ENCODE peak calls at places on chromosomes 6 and 20, in ten cellular contexts. J is mucosa of descending colon; G is chondrocyte; A is CD4-positive, alpha-beta T cell; F is coronary artery; V is neural progenitor cell; B is B cell; E is transverse colon; M is thoracic aorta; Z is RWPE1. T is an unnamed sample.

GRCh38 chr6:88177961-88178464 is 11.9 kb upstream of the CNR1 start:
- DNase-seq in J (no peak), E (no peak), G (no peak), B (peak), F (no peak), M (no peak), V (no peak), Z (peak), A (no peak), T (no peak)

GRCh38 chr6:69456086-69456485 is 340.7 kb downstream of the LMBRD1 start:
- DNase-seq in M (no peak), A (no peak), Z (no peak), F (no peak), V (peak), B (no peak), E (no peak), G (no peak), J (no peak), T (no peak)

GRCh38 chr6:158647501-158647900 is 2.4 kb upstream of the SYTL3 start:
- DNase-seq in M (no peak), G (no peak), B (no peak), F (no peak), A (no peak), Z (no peak), E (no peak), J (no peak), V (no peak), T (no peak)

GRCh38 chr6:1612386-1612893 is 2.7 kb downstream of the FOXC1 start:
- DNase-seq in F (no peak), E (no peak), J (no peak), A (no peak), Z (no peak), V (no peak), G (no peak), M (no peak), B (no peak), T (no peak)

GRCh38 chr6:11473008-11473740 is 64.4 kb upstream of the TMEM170B start:
- DNase-seq in E (no peak), M (no peak), Z (no peak), G (no peak), F (no peak), V (no peak), B (no peak), A (no peak), J (no peak), T (no peak)

GRCh38 chr6:116568851-116569755 is 2.2 kb upstream of the RWDD1 start:
- DNase-seq in M (no peak), G (no peak), Z (no peak), V (no peak), B (no peak), E (no peak), F (no peak), A (no peak), J (no peak), T (no peak)

GRCh38 chr6:135424385-135424784 is 73.2 kb downstream of the AHI1 start:
- DNase-seq in Z (no peak), B (no peak), F (no peak), A (no peak), J (no peak), V (no peak), E (no peak), G (no peak), M (no peak), T (no peak)

GRCh38 chr20:46355778-46356177 is 47.5 kb upstream of the CDH22 start:
- DNase-seq in B (no peak), A (no peak), G (peak), Z (no peak), M (no peak), J (no peak), F (no peak), V (no peak), E (no peak), T (no peak)

GRCh38 chr6:111210074-111210729 is 122.9 kb downstream of the SLC16A10 start:
- DNase-seq in Z (peak), G (no peak), B (peak), F (no peak), J (peak), E (no peak), V (peak), A (no peak), M (no peak), T (peak)

GRCh38 chr6:78598966-78599365 is 268.4 kb upstream of the IRAK1BP1 start:
- DNase-seq in B (no peak), M (no peak), Z (peak), G (no peak), E (no peak), V (no peak), F (no peak), A (no peak), J (no peak), T (no peak)

GRCh38 chr20:6940052-6940451 is 172.6 kb downstream of the BMP2 start:
- DNase-seq in Z (no peak), B (no peak), J (no peak), V (peak), A (no peak), E (no peak), F (no peak), G (no peak), M (no peak), T (peak)

GRCh38 chr6:97963148-97963680 is 680.2 kb upstream of the MMS22L start:
- DNase-seq in V (no peak), G (no peak), Z (peak), A (no peak), J (no peak), F (no peak), M (no peak), E (no peak), B (no peak), T (no peak)

GRCh38 chr6:98904096-98904495 is 43.6 kb downstream of the FBXL4 start:
- DNase-seq in M (no peak), F (no peak), A (no peak), B (no peak), E (no peak), V (no peak), J (no peak), G (no peak), Z (no peak), T (no peak)

GRCh38 chr6:54267798-54268197 is 40.4 kb upstream of the TINAG start:
- DNase-seq in M (no peak), A (no peak), Z (peak), G (no peak), E (peak), J (peak), V (peak), B (no peak), F (no peak), T (no peak)

GRCh38 chr20:61118429-61119224 is 133.4 kb upstream of the CDH4 start:
- DNase-seq in F (no peak), A (no peak), B (no peak), Z (no peak), J (no peak), V (no peak), M (no peak), E (no peak), G (no peak), T (no peak)

GRCh38 chr6:104483225-104483834 is 376.4 kb downstream of the HACE1 start:
- DNase-seq in V (no peak), G (no peak), M (no peak), F (no peak), A (no peak), B (no peak), Z (peak), E (no peak), J (no peak), T (no peak)

GRCh38 chr6:135328136-135328535 is 147.0 kb downstream of the MYB start:
- DNase-seq in A (no peak), V (no peak), F (no peak), J (no peak), B (no peak), Z (no peak), M (no peak), E (no peak), G (no peak), T (no peak)

GRCh38 chr6:82144852-82145332 is 102.7 kb downstream of the IBTK start:
- DNase-seq in B (no peak), V (peak), Z (peak), M (peak), A (no peak), F (peak), E (peak), J (peak), G (no peak), T (no peak)

GRCh38 chr20:6828794-6829423 is 61.4 kb downstream of the BMP2 start:
- DNase-seq in G (no peak), B (peak), M (peak), F (no peak), Z (peak), J (peak), A (no peak), V (peak), E (peak), T (peak)

GRCh38 chr6:18990313-18990978 is 603.3 kb downstream of the RNF144B start:
- DNase-seq in E (peak), B (no peak), V (peak), G (peak), Z (peak), M (no peak), J (peak), F (no peak), A (no peak), T (peak)

GRCh38 chr6:140045116-140045515 is 670.7 kb upstream of the CITED2 start:
- DNase-seq in J (no peak), G (no peak), B (no peak), Z (no peak), E (no peak), V (no peak), M (no peak), F (no peak), A (no peak), T (no peak)

GRCh38 chr20:3340443-3340842 is 67.0 kb downstream of the DNAAF9 start:
- DNase-seq in B (no peak), M (no peak), V (no peak), A (no peak), F (no peak), J (peak), Z (no peak), E (peak), G (no peak), T (no peak)

GRCh38 chr6:36897629-36898028 is 11.9 kb downstream of the C6orf89 start:
- DNase-seq in Z (no peak), J (no peak), M (no peak), V (peak), B (no peak), A (no peak), F (no peak), E (no peak), G (no peak), T (no peak)

GRCh38 chr6:161631676-161632194 is 357.9 kb upstream of the AGPAT4 start:
- DNase-seq in J (no peak), V (no peak), G (no peak), M (no peak), E (no peak), A (no peak), B (no peak), F (no peak), Z (no peak), T (no peak)

GRCh38 chr20:58344741-58345140 is 35.2 kb downstream of the RAB22A start:
- DNase-seq in B (no peak), E (no peak), Z (peak), J (no peak), A (no peak), V (no peak), M (no peak), F (no peak), G (no peak), T (no peak)

GRCh38 chr6:152983637-152984386 is 971 bp upstream of the FBXO5 start:
- DNase-seq in M (peak), E (peak), Z (peak), G (no peak), B (peak), A (peak), F (peak), J (peak), V (peak), T (no peak)

GRCh38 chr6:1633366-1634021 is 23.8 kb downstream of the FOXC1 start:
- DNase-seq in F (no peak), Z (no peak), G (peak), B (no peak), J (no peak), V (no peak), M (no peak), E (no peak), A (no peak), T (no peak)

GRCh38 chr6:44333273-44333919 is 9.1 kb upstream of the SPATS1 start:
- DNase-seq in G (no peak), E (no peak), A (no peak), F (no peak), V (no peak), M (no peak), B (no peak), J (no peak), Z (no peak), T (no peak)

GRCh38 chr6:39585641-39586040 is 139.6 kb downstream of the KIF6 start:
- DNase-seq in M (no peak), B (no peak), E (no peak), F (no peak), V (no peak), G (no peak), A (no peak), J (no peak), Z (no peak), T (no peak)

GRCh38 chr20:62066983-62067433 is 1.3 kb upstream of the TAF4 start:
- DNase-seq in J (peak), A (no peak), M (no peak), Z (no peak), B (no peak), F (no peak), E (peak), G (no peak), V (peak), T (no peak)

GRCh38 chr20:6157345-6157744 is 34.5 kb upstream of the FERMT1 start:
- DNase-seq in F (no peak), M (no peak), A (no peak), J (no peak), V (no peak), Z (no peak), B (no peak), G (no peak), E (no peak), T (no peak)

GRCh38 chr6:12203001-12203400 is 87.2 kb upstream of the EDN1 start:
- DNase-seq in V (peak), A (no peak), F (no peak), M (no peak), G (no peak), E (no peak), J (no peak), Z (no peak), B (no peak), T (no peak)

GRCh38 chr6:20833881-20834515 is 299.7 kb downstream of the CDKAL1 start:
- DNase-seq in G (no peak), Z (no peak), A (no peak), E (no peak), B (no peak), J (no peak), M (no peak), F (no peak), V (peak), T (no peak)

GRCh38 chr6:8170245-8170644 is 67.9 kb upstream of the EEF1E1 start:
- DNase-seq in F (no peak), V (peak), G (no peak), Z (no peak), M (no peak), B (no peak), A (no peak), J (no peak), E (no peak), T (no peak)

GRCh38 chr6:119349341-119350201 is at the start of gene MAN1A1:
- DNase-seq in A (peak), E (peak), B (peak), V (peak), F (peak), Z (peak), M (peak), J (peak), G (no peak), T (peak)

GRCh38 chr6:6724319-6725119 is 136.0 kb downstream of the LY86 start:
- DNase-seq in Z (peak), J (peak), A (peak), E (peak), V (peak), G (no peak), M (no peak), B (peak), F (no peak), T (peak)

GRCh38 chr6:6725834-6726194 is 137.3 kb downstream of the LY86 start:
- DNase-seq in V (no peak), Z (no peak), F (no peak), M (no peak), E (no peak), B (no peak), J (no peak), A (no peak), G (no peak), T (no peak)

GRCh38 chr6:6723316-6723715 is 134.8 kb downstream of the LY86 start:
- DNase-seq in A (no peak), V (no peak), F (no peak), J (peak), G (no peak), B (no peak), Z (no peak), E (no peak), M (no peak), T (no peak)

GRCh38 chr6:6723792-6724318 is 135.3 kb downstream of the LY86 start:
- DNase-seq in V (no peak), Z (no peak), M (no peak), A (no peak), J (no peak), E (no peak), B (no peak), F (no peak), G (no peak), T (no peak)

GRCh38 chr6:6725120-6725833 is 136.8 kb downstream of the LY86 start:
- DNase-seq in Z (no peak), J (no peak), V (peak), G (no peak), A (no peak), B (no peak), E (no peak), M (no peak), F (no peak), T (no peak)
- TF ChIP-seq CTCF in Z (no peak), J (no peak), V (no peak), G (no peak), A (no peak), B (no peak), E (no peak), M (no peak), F (no peak), T (no peak)

GRCh38 chr20:45115829-45116228 is 855 bp upstream of the WFDC5 start:
- DNase-seq in A (no peak), F (no peak), V (no peak), G (no peak), M (no peak), E (no peak), Z (no peak), J (no peak), B (no peak), T (no peak)

GRCh38 chr20:45119556-45120266 is 4.6 kb downstream of the WFDC12 start:
- DNase-seq in A (no peak), G (no peak), Z (no peak), B (no peak), M (no peak), E (no peak), J (no peak), F (no peak), V (no peak), T (no peak)

GRCh38 chr20:45115386-45115774 is 406 bp upstream of the WFDC5 start:
- DNase-seq in F (no peak), V (no peak), B (no peak), E (no peak), A (no peak), Z (no peak), J (no peak), G (no peak), M (no peak), T (no peak)

GRCh38 chr20:45117581-45117980 is 2.6 kb upstream of the WFDC5 start:
- DNase-seq in B (no peak), J (peak), E (peak), V (no peak), Z (no peak), M (no peak), F (no peak), G (no peak), A (no peak), T (no peak)

DNA sequence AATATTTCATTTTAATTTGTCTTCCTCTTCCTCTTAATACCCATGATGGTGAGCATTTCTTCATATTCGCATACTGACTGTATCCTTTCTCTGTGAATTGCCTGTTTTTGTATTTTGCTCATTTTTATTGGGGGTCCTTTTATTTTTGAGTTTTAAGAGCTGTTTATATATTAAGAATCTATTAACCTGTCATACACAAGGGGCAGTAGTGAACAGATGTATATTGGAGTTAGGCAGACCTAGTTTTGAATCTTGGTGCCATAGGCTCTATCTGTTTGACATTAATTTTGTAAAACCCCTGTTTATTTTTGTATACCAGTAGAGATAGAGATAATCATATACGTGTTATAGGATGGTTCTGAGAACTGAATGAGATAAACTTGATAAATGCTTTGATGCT is 3.1 kb upstream of the WFDC5 start:
- DNase-seq in A (no peak), Z (no peak), E (no peak), V (no peak), F (no peak), G (no peak), M (no peak), J (no peak), B (no peak), T (no peak)
- TF ChIP-seq CTCF in A (no peak), Z (no peak), E (no peak), V (no peak), F (no peak), G (peak), M (no peak), J (no peak), B (no peak), T (no peak)

GRCh38 chr6:15153191-15153590 is 92.7 kb upstream of the JARID2 start:
- DNase-seq in F (no peak), M (no peak), J (no peak), V (no peak), G (no peak), A (no peak), B (no peak), E (no peak), Z (no peak), T (no peak)
- TF ChIP-seq CTCF in F (no peak), M (no peak), J (no peak), V (no peak), G (no peak), A (no peak), B (no peak), E (no peak), Z (no peak), T (no peak)

GRCh38 chr6:148528292-148528691 is 185.7 kb downstream of the SASH1 start:
- DNase-seq in M (no peak), E (no peak), B (no peak), V (peak), G (no peak), Z (no peak), A (no peak), F (no peak), J (no peak), T (no peak)
- TF ChIP-seq CTCF in M (peak), E (no peak), B (no peak), V (peak), G (peak), Z (no peak), A (no peak), F (no peak), J (no peak), T (peak)

T was measured in neural crest cell.